ENCODE peak calls at places on chromosomes 12 and 14, in ten cellular contexts. E is ELF-1; L is hypothalamus; Z is GM19239; O is astrocyte of the spinal cord; K is CD8-positive, alpha-beta T cell; R is HCEC 1CT; F is GM12865; A is naive thymus-derived CD8-positive, alpha-beta T cell; C is NCI-H1436. I is an unnamed sample.

GRCh38 chr12:104055686-104056388 is 5.8 kb upstream of the GLT8D2 start:
- DNase-seq in E (no peak), L (no peak), Z (no peak), O (peak), K (no peak), R (no peak), F (no peak), A (no peak), C (no peak), I (no peak)

GRCh38 chr12:13163868-13164267 is 32.7 kb upstream of the EMP1 start:
- DNase-seq in E (peak), L (no peak), Z (no peak), O (no peak), K (no peak), R (no peak), F (no peak), A (no peak), C (no peak), I (no peak)

GRCh38 chr14:89258728-89259273 is 158.2 kb downstream of the FOXN3 start:
- DNase-seq in E (no peak), L (no peak), Z (no peak), O (no peak), K (no peak), R (no peak), F (peak), A (no peak), C (no peak), I (no peak)

GRCh38 chr14:56659964-56660551 is 80.5 kb downstream of the TMEM260 start:
- DNase-seq in E (no peak), L (no peak), Z (peak), O (peak), K (no peak), R (peak), F (peak), A (no peak), C (peak), I (peak)

GRCh38 chr14:100392266-100392850 is 69.2 kb downstream of the SLC25A47 start:
- DNase-seq in E (no peak), L (no peak), Z (no peak), O (peak), K (no peak), R (peak), F (no peak), A (no peak), C (peak), I (no peak)

GRCh38 chr14:23252420-23253333 is 14.9 kb downstream of the RNF212B start:
- DNase-seq in E (peak), L (no peak), Z (no peak), O (no peak), K (no peak), R (no peak), F (no peak), A (no peak), C (no peak), I (no peak)

GRCh38 chr12:115569694-115570093 is 707.8 kb downstream of the MED13L start:
- DNase-seq in E (no peak), L (no peak), Z (no peak), O (peak), K (no peak), R (no peak), F (no peak), A (no peak), C (no peak), I (no peak)

GRCh38 chr12:3924761-3925160 is 51.6 kb upstream of the PARP11 start:
- DNase-seq in E (no peak), L (no peak), Z (no peak), O (no peak), K (no peak), R (no peak), F (no peak), A (no peak), C (no peak), I (no peak)

GRCh38 chr12:31772186-31772585 is 43.4 kb upstream of the AMN1 start:
- DNase-seq in E (no peak), L (no peak), Z (no peak), O (no peak), K (no peak), R (no peak), F (no peak), A (no peak), C (no peak), I (no peak)

GRCh38 chr14:21102472-21103164 is 1.8 kb downstream of the TMEM253 start:
- DNase-seq in E (no peak), L (no peak), Z (peak), O (no peak), K (no peak), R (no peak), F (no peak), A (no peak), C (no peak), I (no peak)

GRCh38 chr12:123788541-123788940 is 26.4 kb downstream of the DNAH10 start:
- DNase-seq in E (no peak), L (no peak), Z (no peak), O (no peak), K (no peak), R (no peak), F (no peak), A (no peak), C (no peak), I (no peak)

GRCh38 chr12:1843641-1844005 is 23.3 kb downstream of the LRTM2 start:
- DNase-seq in E (no peak), L (no peak), Z (no peak), O (no peak), K (no peak), R (no peak), F (no peak), A (no peak), C (no peak), I (no peak)

GRCh38 chr14:86532219-86532618 is 1002.3 kb downstream of the FLRT2 start:
- DNase-seq in E (no peak), L (no peak), Z (no peak), O (peak), K (no peak), R (no peak), F (no peak), A (no peak), C (no peak), I (peak)

GRCh38 chr12:4797096-4797495 is 76.9 kb downstream of the GALNT8 start:
- DNase-seq in E (no peak), L (no peak), Z (no peak), O (no peak), K (no peak), R (no peak), F (no peak), A (no peak), C (no peak), I (no peak)

GRCh38 chr14:68143341-68143807 is 323.8 kb downstream of the RAD51B start:
- DNase-seq in E (no peak), L (no peak), Z (no peak), O (peak), K (no peak), R (peak), F (no peak), A (no peak), C (no peak), I (peak)

GRCh38 chr12:87676726-87677125 is 352.5 kb downstream of the C12orf50 start:
- DNase-seq in E (no peak), L (no peak), Z (no peak), O (no peak), K (no peak), R (no peak), F (no peak), A (no peak), C (no peak), I (no peak)

GRCh38 chr14:89298056-89298834 is 118.8 kb downstream of the FOXN3 start:
- DNase-seq in E (no peak), L (no peak), Z (no peak), O (no peak), K (no peak), R (no peak), F (no peak), A (no peak), C (no peak), I (no peak)

GRCh38 chr14:99324291-99324690 is 52.3 kb upstream of the BCL11B start:
- DNase-seq in E (no peak), L (no peak), Z (no peak), O (no peak), K (no peak), R (no peak), F (no peak), A (no peak), C (no peak), I (no peak)

GRCh38 chr14:67335781-67336180 is 23.8 kb downstream of the ATP6V1D start:
- DNase-seq in E (no peak), L (no peak), Z (no peak), O (peak), K (no peak), R (no peak), F (peak), A (no peak), C (peak), I (no peak)

GRCh38 chr12:56104815-56105476 is 587 bp downstream of the PA2G4 start:
- DNase-seq in E (peak), L (no peak), Z (no peak), O (no peak), K (no peak), R (peak), F (peak), A (no peak), C (no peak), I (peak)

GRCh38 chr14:77064535-77065178 is 33.4 kb upstream of the CIPC start:
- DNase-seq in E (no peak), L (no peak), Z (no peak), O (no peak), K (no peak), R (no peak), F (no peak), A (no peak), C (no peak), I (no peak)

GRCh38 chr14:85252011-85252410 is 277.9 kb upstream of the FLRT2 start:
- DNase-seq in E (no peak), L (no peak), Z (no peak), O (peak), K (no peak), R (peak), F (no peak), A (no peak), C (no peak), I (peak)

GRCh38 chr12:89593873-89594272 is 68.0 kb upstream of the POC1B start:
- DNase-seq in E (no peak), L (no peak), Z (no peak), O (no peak), K (no peak), R (no peak), F (no peak), A (no peak), C (no peak), I (no peak)

GRCh38 chr12:96247567-96247962 is 53.4 kb downstream of the ELK3 start:
- DNase-seq in E (no peak), L (no peak), Z (no peak), O (no peak), K (no peak), R (peak), F (no peak), A (no peak), C (no peak), I (peak)

GRCh38 chr14:22986508-22987054 is 4.2 kb upstream of the AJUBA start:
- DNase-seq in E (peak), L (peak), Z (peak), O (peak), K (peak), R (peak), F (peak), A (peak), C (peak), I (peak)

GRCh38 chr14:100278702-100279101 is 27.5 kb downstream of the SLC25A29 start:
- DNase-seq in E (no peak), L (no peak), Z (no peak), O (peak), K (no peak), R (peak), F (peak), A (no peak), C (no peak), I (peak)

GRCh38 chr14:64388533-64389243 is 535 bp downstream of the MTHFD1 start:
- DNase-seq in E (peak), L (no peak), Z (no peak), O (peak), K (no peak), R (peak), F (no peak), A (no peak), C (no peak), I (peak)

GRCh38 chr12:30825341-30825740 is 70.6 kb upstream of the CAPRIN2 start:
- DNase-seq in E (no peak), L (no peak), Z (no peak), O (no peak), K (no peak), R (no peak), F (no peak), A (no peak), C (no peak), I (no peak)

GRCh38 chr14:53938126-53938671 is 18.4 kb downstream of the BMP4 start:
- DNase-seq in E (no peak), L (no peak), Z (no peak), O (no peak), K (no peak), R (no peak), F (no peak), A (no peak), C (no peak), I (no peak)

I was measured in HT1080.